ENCODE peak calls at places on chromosomes 4 and X, in ten cellular contexts. I, U, T, J, C, O, Y, B, S and N are unnamed samples.

GRCh38 chr4:8132947-8133705 is 25.5 kb downstream of the ABLIM2 start:
- DNase-seq in I (no peak), U (no peak), T (peak; percentile 6), J (no peak), C (peak; percentile 27), O (no peak), Y (no peak), B (no peak), S (no peak), N (no peak)

GRCh38 chr4:153151535-153152452 is 52.4 kb upstream of the TRIM2 start:
- DNase-seq in I (peak; percentile 67), U (peak; percentile 42), T (peak; percentile 79), J (no peak), C (no peak), O (no peak), Y (no peak), B (no peak), S (peak; percentile 91), N (peak; percentile 80)

GRCh38 chrX:103718120-103718519 is 7.4 kb downstream of the TMEM31 start:
- DNase-seq in I (no peak), U (no peak), T (no peak), J (no peak), C (no peak), O (no peak), Y (no peak), B (no peak), S (no peak), N (no peak)

GRCh38 chrX:105463483-105463882 is 243.0 kb upstream of the TEX13A start:
- DNase-seq in I (no peak), U (no peak), T (peak; percentile 68), J (no peak), C (peak; percentile 66), O (no peak), Y (no peak), B (no peak), S (no peak), N (no peak)

GRCh38 chr4:89800012-89800516 is 36.9 kb downstream of the SNCA start:
- DNase-seq in I (peak; percentile 76), U (no peak), T (no peak), J (no peak), C (no peak), O (no peak), Y (no peak), B (no peak), S (no peak), N (no peak)

GRCh38 chr4:174284181-174284886 is 623 bp downstream of the CEP44 start:
- DNase-seq in I (peak; percentile 68), U (no peak), T (peak; percentile 73), J (no peak), C (peak; percentile 87), O (no peak), Y (no peak), B (peak; percentile 3), S (no peak), N (peak; percentile 2)

GRCh38 chrX:56978172-56978571 is 17.2 kb downstream of the SPIN3 start:
- DNase-seq in I (peak; percentile 38), U (peak; percentile 14), T (peak; percentile 66), J (no peak), C (peak; percentile 57), O (no peak), Y (no peak), B (no peak), S (peak; percentile 35), N (peak; percentile 6)

GRCh38 chr4:26717332-26717731 is 133.4 kb downstream of the TBC1D19 start:
- DNase-seq in I (peak; percentile 56), U (no peak), T (peak; percentile 55), J (peak; percentile 33), C (peak; percentile 92), O (no peak), Y (no peak), B (no peak), S (no peak), N (no peak)

GRCh38 chrX:39592776-39593175 is 505.0 kb downstream of the BCOR start:
- DNase-seq in I (peak; percentile 19), U (no peak), T (peak; percentile 2), J (no peak), C (peak; percentile 26), O (no peak), Y (no peak), B (no peak), S (no peak), N (no peak)

GRCh38 chr4:76028242-76028859 is 5.1 kb upstream of the CXCL10 start:
- DNase-seq in I (peak; percentile 23), U (no peak), T (peak; percentile 26), J (no peak), C (peak; percentile 37), O (no peak), Y (no peak), B (no peak), S (no peak), N (no peak)

GRCh38 chrX:134753185-134754008 is 95.1 kb upstream of the PLAC1 start:
- DNase-seq in I (peak; percentile 50), U (no peak), T (peak; percentile 75), J (peak; percentile 57), C (peak; percentile 75), O (no peak), Y (no peak), B (no peak), S (no peak), N (no peak)

GRCh38 chr4:143391895-143392294 is 55.2 kb downstream of the GAB1 start:
- DNase-seq in I (peak; percentile 26), U (no peak), T (peak; percentile 83), J (no peak), C (peak; percentile 69), O (no peak), Y (no peak), B (peak; percentile 70), S (no peak), N (no peak)

GRCh38 chrX:85203461-85203970 is 40.1 kb downstream of the SATL1 start:
- DNase-seq in I (no peak), U (no peak), T (no peak), J (no peak), C (no peak), O (no peak), Y (no peak), B (no peak), S (no peak), N (no peak)
- TF ChIP-seq CTCF in I (no peak), U (no peak), T (no peak), J (no peak), C (no peak), O (no peak), Y (no peak), B (no peak), S (no peak), N (no peak)

DNA sequence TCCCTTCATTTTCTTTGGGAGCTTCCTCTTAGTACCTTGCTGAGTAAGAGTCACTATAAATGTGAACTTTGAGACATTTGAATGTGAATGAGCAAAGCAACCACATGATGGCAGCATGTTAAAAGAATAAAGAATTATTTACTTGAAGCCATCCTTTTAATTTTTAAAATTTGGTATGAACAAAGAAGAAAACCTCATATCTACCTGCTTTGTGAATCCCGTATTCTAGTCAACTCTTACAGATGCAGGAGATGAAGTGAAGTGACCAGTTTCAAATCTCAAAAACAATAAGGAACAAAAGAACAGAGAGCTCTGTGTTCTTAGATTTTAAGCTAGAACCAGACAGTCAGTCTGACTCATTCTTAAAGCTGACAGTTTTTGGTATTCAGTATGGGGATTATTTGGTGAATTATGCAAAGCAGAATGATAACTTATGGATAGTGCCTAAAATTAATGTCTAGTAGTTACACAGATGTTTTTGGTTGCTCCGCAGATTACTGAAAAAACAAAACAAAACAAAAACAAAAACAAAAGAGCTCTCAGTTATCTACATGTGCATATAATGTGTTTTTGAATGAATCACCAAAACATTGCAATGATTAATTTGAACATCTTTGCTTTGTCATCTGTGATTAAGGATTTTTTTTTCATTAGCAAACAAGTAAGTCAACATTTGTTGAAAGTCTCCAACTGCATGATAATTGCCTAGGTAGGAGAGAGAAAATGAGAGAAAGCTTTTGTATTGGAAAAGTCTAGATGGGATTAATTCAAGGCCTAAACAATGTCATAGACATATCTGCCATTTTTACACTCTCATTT is 48.2 kb upstream of the H2AZ1 start:
- DNase-seq in I (peak; percentile 71), U (no peak), T (peak; percentile 68), J (no peak), C (peak; percentile 70), O (no peak), Y (no peak), B (no peak), S (no peak), N (no peak)
- TF ChIP-seq CTCF in I (peak; percentile 41), U (peak; percentile 6), T (peak; percentile 43), J (peak; percentile 17), C (peak; percentile 36), O (peak; percentile 42), Y (peak; percentile 28), B (peak; percentile 7), S (peak; percentile 67), N (peak; percentile 35)

GRCh38 chr4:102623622-102624021 is 122.5 kb downstream of the NFKB1 start:
- DNase-seq in I (peak; percentile 82), U (no peak), T (peak; percentile 85), J (peak; percentile 56), C (peak; percentile 61), O (no peak), Y (no peak), B (no peak), S (peak; percentile 41), N (no peak)
- TF ChIP-seq CTCF in I (peak; percentile 47), U (no peak), T (peak; percentile 63), J (peak; percentile 50), C (peak; percentile 16), O (no peak), Y (no peak), B (peak; percentile 29), S (peak; percentile 44), N (no peak)

GRCh38 chrX:3584415-3584996 is 128.9 kb downstream of the PRKX start:
- DNase-seq in I (no peak), U (no peak), T (no peak), J (no peak), C (no peak), O (no peak), Y (no peak), B (no peak), S (peak; percentile 31), N (no peak)

GRCh38 chrX:3581609-3582108 is 131.8 kb downstream of the PRKX start:
- DNase-seq in I (no peak), U (no peak), T (no peak), J (no peak), C (no peak), O (no peak), Y (no peak), B (no peak), S (no peak), N (no peak)

GRCh38 chrX:3582421-3582820 is 131.0 kb downstream of the PRKX start:
- DNase-seq in I (no peak), U (no peak), T (no peak), J (peak; percentile 30), C (peak; percentile 31), O (no peak), Y (no peak), B (no peak), S (no peak), N (no peak)

GRCh38 chrX:3589474-3589873 is 124.0 kb downstream of the PRKX start:
- DNase-seq in I (no peak), U (no peak), T (no peak), J (no peak), C (no peak), O (no peak), Y (no peak), B (no peak), S (no peak), N (no peak)

DNA sequence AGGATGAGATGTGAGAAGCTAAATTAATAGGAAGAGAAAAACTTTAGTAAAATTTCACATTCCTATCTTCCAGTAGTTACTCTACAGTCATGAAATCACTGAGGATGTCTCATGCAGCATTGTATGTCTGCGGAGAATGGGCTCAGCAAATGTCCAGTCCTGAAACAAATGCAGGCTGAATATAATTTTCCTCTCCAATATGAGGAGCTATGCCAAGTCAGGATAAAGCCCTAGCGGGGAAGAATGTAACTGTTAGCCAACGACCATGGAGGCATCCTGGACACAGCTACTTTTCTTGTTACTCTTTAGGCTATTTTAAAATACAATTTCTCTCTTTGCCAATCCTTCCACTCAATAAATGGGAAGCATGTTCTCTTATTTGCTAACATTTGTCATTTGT is 127.7 kb downstream of the PRKX start:
- DNase-seq in I (no peak), U (no peak), T (peak; percentile 14), J (no peak), C (no peak), O (no peak), Y (no peak), B (no peak), S (no peak), N (no peak)
- TF ChIP-seq CTCF in I (no peak), U (no peak), T (peak; percentile 42), J (no peak), C (no peak), O (no peak), Y (no peak), B (no peak), S (no peak), N (no peak)